ENCODE peak calls at places on chromosomes 2 and 18, in ten cellular contexts. L, F, E, S, Y, R, V, T, H and D are unnamed samples.

GRCh38 chr18:47163241-47163640 is 12.9 kb downstream of the IER3IP1 start:
- DNase-seq in L (no peak), F (no peak), E (no peak), S (no peak), Y (no peak), R (no peak), V (no peak), T (no peak), H (no peak), D (no peak)

GRCh38 chr18:3671181-3671580 is 221.2 kb downstream of the TGIF1 start:
- DNase-seq in L (peak), F (no peak), E (no peak), S (no peak), Y (no peak), R (no peak), V (no peak), T (no peak), H (no peak), D (no peak)

GRCh38 chr18:21632393-21632792 is 20.3 kb downstream of the SNRPD1 start:
- DNase-seq in L (no peak), F (no peak), E (no peak), S (no peak), Y (no peak), R (no peak), V (no peak), T (no peak), H (no peak), D (no peak)

GRCh38 chr2:38158361-38159128 is 82.6 kb upstream of the CYP1B1 start:
- DNase-seq in L (no peak), F (no peak), E (no peak), S (no peak), Y (no peak), R (no peak), V (no peak), T (no peak), H (no peak), D (no peak)

GRCh38 chr2:193778293-193778692 is 1583.6 kb upstream of the TMEFF2 start:
- DNase-seq in L (no peak), F (no peak), E (no peak), S (no peak), Y (no peak), R (no peak), V (no peak), T (no peak), H (no peak), D (no peak)

GRCh38 chr2:101305492-101306123 is 2.9 kb downstream of the RNF149 start:
- DNase-seq in L (no peak), F (no peak), E (no peak), S (no peak), Y (no peak), R (no peak), V (no peak), T (no peak), H (no peak), D (no peak)

GRCh38 chr2:23614701-23615100 is 229.7 kb downstream of the KLHL29 start:
- DNase-seq in L (no peak), F (no peak), E (no peak), S (no peak), Y (no peak), R (peak), V (no peak), T (no peak), H (no peak), D (no peak)

GRCh38 chr18:26621161-26622026 is 73.0 kb upstream of the KCTD1 start:
- DNase-seq in L (no peak), F (no peak), E (no peak), S (no peak), Y (peak), R (no peak), V (peak), T (no peak), H (peak), D (no peak)

GRCh38 chr2:53455094-53455493 is 312.5 kb upstream of the CHAC2 start:
- DNase-seq in L (no peak), F (no peak), E (no peak), S (no peak), Y (no peak), R (no peak), V (no peak), T (no peak), H (no peak), D (no peak)

GRCh38 chr2:58195668-58196067 is 45.5 kb downstream of the FANCL start:
- DNase-seq in L (no peak), F (no peak), E (no peak), S (no peak), Y (no peak), R (no peak), V (no peak), T (no peak), H (no peak), D (no peak)

GRCh38 chr2:20450201-20451108 is 3.6 kb downstream of the RHOB start:
- DNase-seq in L (no peak), F (no peak), E (no peak), S (no peak), Y (no peak), R (peak), V (peak), T (peak), H (peak), D (no peak)

GRCh38 chr2:208618220-208618619 is 211.6 kb downstream of the PTH2R start:
- DNase-seq in L (no peak), F (no peak), E (no peak), S (no peak), Y (no peak), R (no peak), V (no peak), T (no peak), H (no peak), D (no peak)